ENCODE peak calls at places on chromosomes 4 and X, in five cellular contexts. I is HepG2, T is IMR-90, Z is SK-N-SH, H is K562. Q is an unnamed sample.

GRCh38 chr4:72568959-72569718 is at the start of gene ADAMTS3:
- DNase-seq in Z (peak), I (no peak), T (peak), H (peak), Q (no peak)

GRCh38 chr4:66357316-66357715 is 687.0 kb upstream of the EPHA5 start:
- DNase-seq in T (peak), Z (no peak), H (no peak), I (no peak), Q (no peak)

GRCh38 chr4:25958110-25958509 is 44.1 kb downstream of the SMIM20 start:
- DNase-seq in Z (no peak), I (no peak), H (no peak), T (no peak), Q (no peak)

GRCh38 chr4:168683595-168683994 is 186.7 kb downstream of the PALLD start:
- DNase-seq in I (no peak), T (peak), Z (no peak), H (no peak), Q (no peak)

GRCh38 chr4:13166214-13166613 is 317.9 kb downstream of the RAB28 start:
- DNase-seq in T (no peak), H (no peak), Z (no peak), I (no peak), Q (no peak)

GRCh38 chr4:170979736-170980135 is 833.5 kb upstream of the GALNTL6 start:
- DNase-seq in H (no peak), I (no peak), T (no peak), Z (no peak), Q (no peak)

GRCh38 chr4:141425124-141425523 is 204.4 kb downstream of the ZNF330 start:
- DNase-seq in H (no peak), Z (no peak), I (no peak), T (peak), Q (no peak)

GRCh38 chrX:97563531-97564133 is 679.9 kb downstream of the RPA4 start:
- DNase-seq in I (peak), Z (no peak), H (no peak), T (peak), Q (peak)

DNA sequence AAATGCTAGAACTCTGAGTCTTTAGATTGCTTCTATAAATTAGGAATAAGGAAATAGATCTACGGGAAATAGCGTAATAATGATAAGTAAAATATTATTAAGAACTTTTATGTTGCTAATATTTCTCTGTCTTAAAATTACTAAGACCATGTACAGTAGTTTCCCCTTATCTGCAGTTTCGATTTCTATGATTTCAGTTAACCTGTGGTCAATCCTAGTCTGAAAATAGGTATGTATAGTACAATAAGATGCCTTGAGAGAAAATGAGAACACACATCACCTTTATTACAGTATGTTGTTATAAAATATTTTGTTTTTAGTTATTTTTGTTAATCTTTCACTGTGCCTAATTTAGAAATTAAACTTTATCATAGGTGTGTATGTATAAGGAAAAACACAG is 92.6 kb downstream of the CCSER1 start:
- DNase-seq in T (no peak), Z (no peak), I (no peak), H (no peak), Q (no peak)
- H3K4me2 ChIP-seq in T (no peak), Z (no peak), I (no peak), H (no peak), Q (no peak)

GRCh38 chr4:3827616-3828492 is 61.7 kb downstream of the ADRA2C start:
- DNase-seq in H (no peak), I (peak), T (peak), Z (peak), Q (no peak)

GRCh38 chr4:3825530-3825929 is 59.3 kb downstream of the ADRA2C start:
- DNase-seq in I (no peak), Z (no peak), H (no peak), T (no peak), Q (no peak)

GRCh38 chr4:3828546-3828945 is 62.4 kb downstream of the ADRA2C start:
- DNase-seq in H (no peak), T (no peak), I (no peak), Z (no peak), Q (no peak)

GRCh38 chr4:3824521-3825270 is 58.5 kb downstream of the ADRA2C start:
- DNase-seq in H (no peak), T (no peak), Z (no peak), I (no peak), Q (no peak)

DNA sequence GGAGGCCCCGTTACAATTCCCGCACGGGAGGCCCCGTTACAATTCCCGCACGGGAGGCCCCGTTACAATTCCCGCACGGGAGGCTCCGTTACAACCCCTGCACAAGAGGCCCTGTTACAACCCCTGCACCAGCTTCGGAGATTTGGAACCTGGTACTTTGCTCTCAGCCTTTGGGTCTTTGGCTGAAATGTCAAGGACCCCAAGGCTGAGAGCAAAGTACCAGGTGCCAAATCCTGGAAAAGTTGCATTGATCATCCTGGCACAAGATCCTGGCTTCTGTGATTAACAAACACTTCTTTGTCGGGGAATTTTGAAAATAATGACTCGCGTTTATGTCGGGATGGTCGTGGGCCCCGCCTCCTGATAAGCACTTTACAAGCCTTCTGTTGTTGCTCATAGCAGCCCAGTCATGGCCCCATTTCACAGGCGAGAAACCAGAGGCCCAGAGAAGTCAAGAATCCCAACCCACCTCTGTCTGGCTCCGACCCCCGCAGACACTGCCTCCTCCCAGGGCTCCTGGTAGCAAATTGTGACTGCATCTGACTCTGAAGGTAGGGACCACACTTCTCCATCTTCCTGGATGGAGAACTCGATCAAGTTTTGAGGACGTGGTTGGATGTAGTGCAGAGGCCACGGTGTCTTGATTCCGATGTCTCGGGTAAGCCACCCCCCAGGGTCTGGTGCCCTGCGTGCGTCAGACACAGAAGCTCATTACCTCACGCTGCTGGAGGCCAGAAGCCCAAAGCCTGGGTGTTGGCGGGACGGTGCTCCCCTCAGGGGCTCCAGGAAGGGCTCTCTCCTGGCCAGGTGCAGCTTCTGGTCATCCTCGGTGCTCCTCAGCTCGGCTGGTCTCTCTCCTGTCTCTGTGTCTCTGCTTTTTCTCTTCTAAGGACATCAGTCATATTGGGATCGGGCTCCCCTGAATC is 60.3 kb downstream of the ADRA2C start:
- DNase-seq in I (peak), H (no peak), Z (no peak), T (no peak), Q (no peak)
- TF ChIP-seq USF2 in I (no peak), H (no peak), Z (no peak), T (no peak), Q (no peak)

DNA sequence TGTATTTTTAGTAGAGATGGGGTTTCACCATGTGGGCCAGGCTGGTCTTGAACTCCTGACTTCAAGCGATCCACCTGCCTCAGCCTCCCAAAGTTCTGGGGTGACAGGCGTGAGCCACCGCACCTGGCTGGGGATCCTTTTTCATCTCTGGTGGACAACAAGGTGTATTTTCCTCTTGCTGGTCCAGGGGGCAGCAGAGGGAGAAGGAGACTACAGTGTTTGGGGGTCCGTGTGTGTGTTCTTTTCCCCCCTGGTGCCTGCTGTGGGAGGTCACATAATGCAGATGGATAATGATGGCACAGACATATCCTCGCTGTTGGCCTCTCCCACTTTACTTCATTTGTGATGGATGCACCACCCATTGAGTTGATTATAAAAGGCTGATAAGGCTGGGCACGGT is 39.0 kb upstream of the CD99 start:
- DNase-seq in H (no peak), Z (no peak), T (no peak), I (no peak), Q (no peak)
- TF ChIP-seq MXI1 in H (no peak), Z (no peak), T (no peak), I (no peak), Q (no peak)

DNA sequence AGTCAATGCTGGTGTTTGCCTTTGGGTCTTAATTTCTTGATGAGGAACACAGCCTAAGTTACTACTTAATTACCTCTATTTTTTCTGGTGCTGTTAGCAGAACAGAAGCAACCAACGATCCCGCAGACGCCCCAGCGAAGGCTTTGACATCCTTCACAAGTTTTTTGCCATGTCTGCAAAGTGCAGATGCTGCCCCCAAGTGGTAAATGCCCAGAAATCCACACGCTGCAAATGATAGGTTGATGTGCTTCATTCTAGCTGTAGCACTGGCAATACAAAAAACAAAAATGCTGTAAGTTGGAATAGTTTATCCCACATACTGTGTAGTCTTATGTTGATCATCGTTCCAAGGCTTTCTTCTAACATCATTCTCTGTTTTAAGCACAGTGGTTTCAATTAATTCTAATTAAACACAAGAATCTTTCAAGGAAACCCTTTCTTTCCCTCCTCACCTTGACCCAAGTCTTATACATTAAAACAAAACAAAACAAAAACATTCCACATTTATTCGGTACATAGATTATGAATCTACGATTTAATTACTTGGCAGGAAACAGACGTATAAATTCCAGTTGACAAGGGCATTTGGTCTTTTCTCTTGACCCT is 1.2 kb downstream of the PNPLA4 start:
- DNase-seq in T (peak), H (peak), Z (peak), I (peak), Q (peak)
- H3K4me2 ChIP-seq in T (no peak), H (peak), Z (no peak), I (peak), Q (peak)

DNA sequence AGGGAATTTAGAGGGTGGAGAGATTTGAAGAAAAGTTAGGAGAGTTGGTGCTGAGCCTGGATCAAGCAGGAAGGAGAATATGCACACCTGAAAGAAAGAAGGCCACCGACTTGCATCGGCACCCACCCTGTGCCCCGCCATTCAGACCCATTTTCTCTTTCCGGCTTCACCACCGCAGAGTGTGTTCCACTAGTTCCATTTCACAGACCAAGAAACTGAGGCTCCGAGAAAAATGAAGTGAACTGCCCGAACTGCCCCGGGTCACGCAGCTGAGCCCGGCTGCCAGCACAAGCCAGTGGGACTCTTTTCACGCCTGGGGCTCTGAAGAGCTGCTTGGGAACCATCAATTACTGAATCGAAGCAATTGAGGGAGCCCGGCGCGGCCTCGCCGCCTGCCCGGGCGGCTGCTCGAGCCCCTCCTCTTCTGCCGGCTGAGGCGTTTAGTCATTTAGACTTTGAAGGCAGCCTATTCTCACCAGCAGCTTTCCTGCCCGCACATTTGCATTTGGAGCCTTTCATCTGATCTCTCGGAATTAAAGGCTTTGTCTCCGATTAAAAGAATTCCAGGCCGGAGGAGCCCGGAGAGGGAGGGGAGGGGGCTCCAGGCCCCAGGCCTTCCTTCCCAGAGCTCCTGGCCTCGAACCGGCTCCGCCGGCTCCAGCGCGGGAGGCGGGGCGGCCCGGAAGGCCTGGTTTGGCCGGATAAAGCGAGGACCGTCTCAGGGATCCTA is 140.2 kb upstream of the PJA1 start:
- DNase-seq in T (no peak), H (no peak), I (no peak), Z (no peak), Q (no peak)
- TF ChIP-seq USF2 in T (no peak), H (no peak), I (no peak), Z (no peak), Q (no peak)

Q was measured in GM12878.